ENCODE peak calls at places on chromosomes 2 and 18, in five cellular contexts. One of them, this sample, is unnamed.

GRCh38 chr2:143034292-143035074 is 94.7 kb upstream of the ARHGAP15 start:
- DNase-seq in K562: peak
- DNase-seq in H1: no peak
- DNase-seq in GM12878: peak
- DNase-seq in HCT116: peak
- DNase-seq in this sample: peak

GRCh38 chr18:44943201-44943881 is 262.7 kb downstream of the SETBP1 start:
- DNase-seq in HCT116: no peak
- DNase-seq in GM12878: no peak
- DNase-seq in H1: peak
- DNase-seq in K562: no peak
- DNase-seq in this sample: no peak

GRCh38 chr2:55743583-55743982 is 49.9 kb upstream of the PNPT1 start:
- DNase-seq in K562: no peak
- DNase-seq in H1: no peak
- DNase-seq in GM12878: no peak
- DNase-seq in HCT116: no peak
- DNase-seq in this sample: no peak

GRCh38 chr2:157959249-157959648 is 83.1 kb upstream of the ACVR1 start:
- DNase-seq in GM12878: no peak
- DNase-seq in K562: no peak
- DNase-seq in HCT116: no peak
- DNase-seq in H1: no peak
- DNase-seq in this sample: no peak

GRCh38 chr2:51120754-51121280 is 88.9 kb upstream of the NRXN1 start:
- DNase-seq in K562: no peak
- DNase-seq in HCT116: no peak
- DNase-seq in H1: no peak
- DNase-seq in GM12878: no peak
- DNase-seq in this sample: no peak

GRCh38 chr2:28449489-28450395 is 46.1 kb upstream of the PLB1 start:
- DNase-seq in GM12878: no peak
- DNase-seq in HCT116: peak
- DNase-seq in K562: peak
- DNase-seq in H1: no peak
- DNase-seq in this sample: no peak

GRCh38 chr2:122960727-122961641 is 1064.1 kb upstream of the CNTNAP5 start:
- DNase-seq in HCT116: no peak
- DNase-seq in GM12878: no peak
- DNase-seq in K562: no peak
- DNase-seq in H1: no peak
- DNase-seq in this sample: no peak

GRCh38 chr2:233051241-233052149 is 8.6 kb upstream of the INPP5D start:
- DNase-seq in K562: peak
- DNase-seq in HCT116: no peak
- DNase-seq in H1: peak
- DNase-seq in GM12878: no peak
- DNase-seq in this sample: no peak

GRCh38 chr18:42184685-42185477 is 229.8 kb downstream of the PIK3C3 start:
- DNase-seq in H1: no peak
- DNase-seq in K562: no peak
- DNase-seq in GM12878: no peak
- DNase-seq in HCT116: no peak
- DNase-seq in this sample: no peak

GRCh38 chr2:231104115-231104713 is 20.6 kb downstream of the HTR2B start:
- DNase-seq in GM12878: peak
- DNase-seq in HCT116: peak
- DNase-seq in H1: peak
- DNase-seq in K562: peak
- DNase-seq in this sample: peak
- TF ChIP-seq SIN3A in GM12878: no peak
- TF ChIP-seq SIN3A in HCT116: no peak
- TF ChIP-seq SIN3A in H1: no peak
- TF ChIP-seq SIN3A in K562: no peak
- TF ChIP-seq SIN3A in this sample: no peak

GRCh38 chr18:13804305-13804704 is 19.6 kb upstream of the MC5R start:
- DNase-seq in HCT116: no peak
- DNase-seq in GM12878: peak
- DNase-seq in H1: no peak
- DNase-seq in K562: no peak
- DNase-seq in this sample: no peak

GRCh38 chr18:13801260-13801601 is 22.7 kb upstream of the MC5R start:
- DNase-seq in K562: no peak
- DNase-seq in GM12878: no peak
- DNase-seq in H1: no peak
- DNase-seq in HCT116: no peak
- DNase-seq in this sample: no peak

GRCh38 chr18:13799396-13799795 is 24.6 kb upstream of the MC5R start:
- DNase-seq in GM12878: no peak
- DNase-seq in K562: no peak
- DNase-seq in H1: no peak
- DNase-seq in HCT116: no peak
- DNase-seq in this sample: no peak

GRCh38 chr18:13797157-13797611 is 26.8 kb upstream of the MC5R start:
- DNase-seq in GM12878: no peak
- DNase-seq in H1: no peak
- DNase-seq in HCT116: no peak
- DNase-seq in K562: no peak
- DNase-seq in this sample: peak

GRCh38 chr18:13800505-13801259 is 23.3 kb upstream of the MC5R start:
- DNase-seq in GM12878: no peak
- DNase-seq in K562: peak
- DNase-seq in H1: peak
- DNase-seq in HCT116: peak
- DNase-seq in this sample: peak
- TF ChIP-seq ZNF274 in GM12878: no peak
- TF ChIP-seq ZNF274 in K562: no peak
- TF ChIP-seq ZNF274 in H1: no peak
- TF ChIP-seq ZNF274 in HCT116: no peak
- TF ChIP-seq ZNF274 in this sample: no peak

DNA sequence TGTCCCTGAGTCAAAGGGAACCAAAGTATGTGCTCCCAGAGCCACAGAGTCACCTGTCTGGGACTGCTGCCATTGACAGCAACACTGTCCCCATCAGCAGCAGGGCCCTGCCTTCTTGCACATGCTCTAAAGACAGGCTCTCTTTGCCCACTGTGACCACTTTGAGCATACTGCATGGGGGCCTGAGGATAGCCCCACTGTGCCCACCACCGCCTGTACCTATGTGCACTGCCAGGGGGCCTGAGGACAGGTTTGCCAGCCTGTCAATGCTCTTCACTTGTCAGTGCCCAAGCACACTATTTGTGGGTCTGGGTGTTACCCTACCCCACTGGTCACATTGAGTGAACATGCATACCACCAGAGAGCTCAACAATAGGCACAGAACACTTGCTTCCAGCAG is 1137.0 kb upstream of the FANCL start:
- DNase-seq in H1: no peak
- DNase-seq in GM12878: no peak
- DNase-seq in K562: no peak
- DNase-seq in HCT116: no peak
- DNase-seq in this sample: no peak
- TF ChIP-seq SIN3A in H1: no peak
- TF ChIP-seq SIN3A in GM12878: no peak
- TF ChIP-seq SIN3A in K562: no peak
- TF ChIP-seq SIN3A in HCT116: no peak
- TF ChIP-seq SIN3A in this sample: no peak

GRCh38 chr2:139271879-139272278 is 491.7 kb upstream of the NXPH2 start:
- DNase-seq in K562: no peak
- DNase-seq in H1: no peak
- DNase-seq in GM12878: no peak
- DNase-seq in HCT116: no peak
- DNase-seq in this sample: no peak
- TF ChIP-seq ZNF274 in K562: no peak
- TF ChIP-seq ZNF274 in H1: no peak
- TF ChIP-seq ZNF274 in GM12878: no peak
- TF ChIP-seq ZNF274 in HCT116: no peak
- TF ChIP-seq ZNF274 in this sample: no peak

GRCh38 chr18:40159141-40160017 is 1795.7 kb upstream of the PIK3C3 start:
- DNase-seq in H1: no peak
- DNase-seq in HCT116: peak
- DNase-seq in GM12878: peak
- DNase-seq in K562: no peak
- DNase-seq in this sample: peak
- TF ChIP-seq SIN3A in H1: no peak
- TF ChIP-seq SIN3A in HCT116: no peak
- TF ChIP-seq SIN3A in GM12878: no peak
- TF ChIP-seq SIN3A in K562: no peak
- TF ChIP-seq SIN3A in this sample: no peak

GRCh38 chr2:120398961-120399888 is 53.3 kb downstream of the INHBB start:
- DNase-seq in HCT116: peak
- DNase-seq in GM12878: no peak
- DNase-seq in H1: no peak
- DNase-seq in K562: no peak
- DNase-seq in this sample: peak
- TF ChIP-seq ZNF274 in HCT116: no peak
- TF ChIP-seq ZNF274 in GM12878: no peak
- TF ChIP-seq ZNF274 in H1: no peak
- TF ChIP-seq ZNF274 in K562: no peak
- TF ChIP-seq ZNF274 in this sample: no peak

DNA sequence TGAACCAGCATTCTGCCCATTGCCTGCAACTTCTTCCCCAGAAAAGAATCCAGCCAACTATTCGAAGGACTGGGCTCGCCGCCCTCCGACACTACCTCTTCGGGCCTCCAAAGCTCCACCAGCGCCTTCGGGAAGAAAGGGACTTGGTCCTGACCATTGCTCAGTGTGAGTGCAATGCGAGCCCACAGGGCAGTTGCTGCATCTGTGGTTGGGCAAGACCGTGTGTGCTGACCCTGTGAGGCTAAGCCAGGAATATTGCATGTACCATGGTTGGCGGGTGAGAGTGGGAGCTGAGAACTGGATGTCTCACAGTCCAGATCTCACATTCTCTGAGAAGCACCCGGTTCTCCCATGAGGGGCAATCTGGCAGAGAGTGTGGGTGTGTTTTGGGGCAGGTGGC is 16.5 kb downstream of the ELMOD3 start:
- DNase-seq in GM12878: no peak
- DNase-seq in HCT116: no peak
- DNase-seq in H1: no peak
- DNase-seq in K562: no peak
- DNase-seq in this sample: no peak
- TF ChIP-seq SIN3A in GM12878: no peak
- TF ChIP-seq SIN3A in HCT116: no peak
- TF ChIP-seq SIN3A in H1: no peak
- TF ChIP-seq SIN3A in K562: no peak
- TF ChIP-seq SIN3A in this sample: no peak

GRCh38 chr2:176643711-176644110 is 374.5 kb downstream of the MTX2 start:
- DNase-seq in H1: no peak
- DNase-seq in GM12878: no peak
- DNase-seq in K562: no peak
- DNase-seq in HCT116: no peak
- DNase-seq in this sample: peak
- TF ChIP-seq ZNF274 in H1: no peak
- TF ChIP-seq ZNF274 in GM12878: no peak
- TF ChIP-seq ZNF274 in K562: no peak
- TF ChIP-seq ZNF274 in HCT116: no peak
- TF ChIP-seq ZNF274 in this sample: no peak

GRCh38 chr18:61821748-61822147 is 71.1 kb downstream of the RNF152 start:
- DNase-seq in GM12878: no peak
- DNase-seq in HCT116: no peak
- DNase-seq in H1: no peak
- DNase-seq in K562: no peak
- DNase-seq in this sample: no peak

GRCh38 chr18:61822879-61823278 is 69.9 kb downstream of the RNF152 start:
- DNase-seq in GM12878: no peak
- DNase-seq in H1: no peak
- DNase-seq in K562: no peak
- DNase-seq in HCT116: no peak
- DNase-seq in this sample: no peak

GRCh38 chr18:61823595-61823994 is 69.2 kb downstream of the RNF152 start:
- DNase-seq in GM12878: no peak
- DNase-seq in H1: no peak
- DNase-seq in K562: no peak
- DNase-seq in HCT116: no peak
- DNase-seq in this sample: no peak

GRCh38 chr18:61825386-61825785 is 67.4 kb downstream of the RNF152 start:
- DNase-seq in K562: no peak
- DNase-seq in GM12878: no peak
- DNase-seq in HCT116: no peak
- DNase-seq in H1: no peak
- DNase-seq in this sample: no peak

GRCh38 chr18:61824733-61825363 is 68.0 kb downstream of the RNF152 start:
- DNase-seq in GM12878: no peak
- DNase-seq in K562: no peak
- DNase-seq in H1: no peak
- DNase-seq in HCT116: no peak
- DNase-seq in this sample: no peak
- TF ChIP-seq SIN3A in GM12878: no peak
- TF ChIP-seq SIN3A in K562: no peak
- TF ChIP-seq SIN3A in H1: no peak
- TF ChIP-seq SIN3A in HCT116: no peak
- TF ChIP-seq SIN3A in this sample: no peak

GRCh38 chr18:408367-408766 is 92.1 kb downstream of the COLEC12 start:
- DNase-seq in H1: no peak
- DNase-seq in GM12878: no peak
- DNase-seq in K562: no peak
- DNase-seq in HCT116: no peak
- DNase-seq in this sample: no peak

GRCh38 chr18:407168-407567 is 93.3 kb downstream of the COLEC12 start:
- DNase-seq in K562: no peak
- DNase-seq in H1: no peak
- DNase-seq in GM12878: no peak
- DNase-seq in HCT116: no peak
- DNase-seq in this sample: no peak

GRCh38 chr18:404061-404460 is 96.4 kb downstream of the COLEC12 start:
- DNase-seq in GM12878: no peak
- DNase-seq in HCT116: no peak
- DNase-seq in K562: no peak
- DNase-seq in H1: no peak
- DNase-seq in this sample: no peak

GRCh38 chr18:407825-408224 is 92.7 kb downstream of the COLEC12 start:
- DNase-seq in HCT116: no peak
- DNase-seq in GM12878: no peak
- DNase-seq in K562: no peak
- DNase-seq in H1: no peak
- DNase-seq in this sample: no peak

GRCh38 chr18:406677-407076 is 93.8 kb downstream of the COLEC12 start:
- DNase-seq in GM12878: no peak
- DNase-seq in K562: no peak
- DNase-seq in HCT116: no peak
- DNase-seq in H1: no peak
- DNase-seq in this sample: no peak
- TF ChIP-seq ZNF274 in GM12878: no peak
- TF ChIP-seq ZNF274 in K562: no peak
- TF ChIP-seq ZNF274 in HCT116: no peak
- TF ChIP-seq ZNF274 in H1: no peak
- TF ChIP-seq ZNF274 in this sample: no peak